ENCODE peak calls at places on chromosome X, in six cellular contexts. One of them, this sample, is unnamed.

GRCh38 chrX:95346854-95347253 is 1337.8 kb upstream of the DIAPH2 start:
- DNase-seq in right atrium auricular region: no peak
- DNase-seq in brain microvascular endothelial cell: no peak
- DNase-seq in left ventricle myocardium inferior: no peak
- DNase-seq in ovary: no peak
- DNase-seq in SK-N-SH: no peak
- DNase-seq in this sample: no peak

GRCh38 chrX:40086569-40087335 is 11.0 kb downstream of the BCOR start:
- DNase-seq in right atrium auricular region: no peak
- DNase-seq in brain microvascular endothelial cell: no peak
- DNase-seq in left ventricle myocardium inferior: no peak
- DNase-seq in ovary: no peak
- DNase-seq in SK-N-SH: no peak
- DNase-seq in this sample: peak

GRCh38 chrX:133723930-133724329 is 261.5 kb downstream of the GPC3 start:
- DNase-seq in right atrium auricular region: no peak
- DNase-seq in brain microvascular endothelial cell: no peak
- DNase-seq in left ventricle myocardium inferior: no peak
- DNase-seq in ovary: no peak
- DNase-seq in SK-N-SH: no peak
- DNase-seq in this sample: no peak

GRCh38 chrX:99901091-99901490 is 509.0 kb downstream of the PCDH19 start:
- DNase-seq in right atrium auricular region: no peak
- DNase-seq in brain microvascular endothelial cell: no peak
- DNase-seq in left ventricle myocardium inferior: no peak
- DNase-seq in ovary: no peak
- DNase-seq in SK-N-SH: no peak
- DNase-seq in this sample: no peak

GRCh38 chrX:153641575-153642312 is 5.3 kb upstream of the DUSP9 start:
- DNase-seq in right atrium auricular region: no peak
- DNase-seq in brain microvascular endothelial cell: no peak
- DNase-seq in left ventricle myocardium inferior: no peak
- DNase-seq in ovary: no peak
- DNase-seq in SK-N-SH: peak
- DNase-seq in this sample: no peak

GRCh38 chrX:144801786-144802185 is 445.5 kb upstream of the SPANXN1 start:
- DNase-seq in right atrium auricular region: no peak
- DNase-seq in brain microvascular endothelial cell: peak
- DNase-seq in left ventricle myocardium inferior: no peak
- DNase-seq in ovary: no peak
- DNase-seq in SK-N-SH: no peak
- DNase-seq in this sample: no peak

GRCh38 chrX:72107320-72107719 is 24.4 kb downstream of the RTL5 start:
- DNase-seq in right atrium auricular region: no peak
- DNase-seq in brain microvascular endothelial cell: no peak
- DNase-seq in left ventricle myocardium inferior: no peak
- DNase-seq in ovary: no peak
- DNase-seq in SK-N-SH: peak
- DNase-seq in this sample: no peak

GRCh38 chrX:23785564-23785963 is 2.6 kb downstream of the SAT1 start:
- DNase-seq in right atrium auricular region: no peak
- DNase-seq in brain microvascular endothelial cell: no peak
- DNase-seq in left ventricle myocardium inferior: no peak
- DNase-seq in ovary: no peak
- DNase-seq in SK-N-SH: no peak
- DNase-seq in this sample: no peak

GRCh38 chrX:70196961-70197805 is 19.9 kb downstream of the DGAT2L6 start:
- DNase-seq in right atrium auricular region: no peak
- DNase-seq in brain microvascular endothelial cell: peak
- DNase-seq in left ventricle myocardium inferior: peak
- DNase-seq in ovary: no peak
- DNase-seq in SK-N-SH: peak
- DNase-seq in this sample: peak

DNA sequence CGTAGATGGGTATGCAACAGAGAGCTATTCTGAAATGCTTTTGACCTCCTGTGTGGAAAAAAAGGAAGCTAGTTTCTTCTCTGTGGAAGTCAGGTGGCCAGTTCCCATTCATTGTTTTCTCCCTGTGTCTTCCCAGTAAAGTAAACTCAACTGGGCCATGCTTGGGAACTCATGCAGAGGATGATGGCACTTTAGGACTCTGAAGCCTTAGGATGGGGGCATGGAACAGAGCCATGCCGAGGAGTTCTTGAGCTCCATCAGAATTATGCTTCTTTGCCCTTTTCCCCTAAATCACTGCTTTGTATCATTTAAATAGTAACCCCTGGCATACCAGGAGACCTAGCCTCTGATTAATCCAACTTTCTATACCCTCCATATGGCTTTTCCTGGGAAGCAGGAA is 3.2 kb downstream of the TMEM164 start:
- DNase-seq in right atrium auricular region: no peak
- DNase-seq in brain microvascular endothelial cell: no peak
- DNase-seq in left ventricle myocardium inferior: no peak
- DNase-seq in ovary: no peak
- DNase-seq in SK-N-SH: no peak
- DNase-seq in this sample: no peak
- TF ChIP-seq CTCF in right atrium auricular region: no peak
- TF ChIP-seq CTCF in brain microvascular endothelial cell: no peak
- TF ChIP-seq CTCF in left ventricle myocardium inferior: no peak
- TF ChIP-seq CTCF in ovary: no peak
- TF ChIP-seq CTCF in SK-N-SH: no peak
- TF ChIP-seq CTCF in this sample: no peak

DNA sequence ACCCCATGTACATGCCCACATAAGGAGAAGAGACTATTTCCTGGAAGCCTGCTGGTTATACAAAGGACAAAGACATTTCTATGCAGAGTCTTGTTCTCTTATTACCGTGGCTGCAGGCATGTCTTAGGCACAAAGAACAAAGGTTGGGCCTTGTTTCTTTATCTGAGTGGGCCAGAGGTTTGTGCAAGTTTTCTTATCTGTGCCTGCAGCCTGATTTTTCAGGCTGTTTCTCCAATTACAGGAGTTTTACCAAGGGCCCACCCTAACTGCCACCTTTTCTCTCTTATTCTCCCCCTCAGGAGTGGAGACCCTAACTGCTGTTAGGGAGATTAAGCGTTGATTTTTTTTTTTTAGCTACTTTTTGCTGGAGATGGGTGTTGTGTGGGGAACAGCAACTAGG is 3.5 kb downstream of the TENT5D start:
- DNase-seq in right atrium auricular region: no peak
- DNase-seq in brain microvascular endothelial cell: no peak
- DNase-seq in left ventricle myocardium inferior: no peak
- DNase-seq in ovary: no peak
- DNase-seq in SK-N-SH: no peak
- DNase-seq in this sample: no peak
- TF ChIP-seq CTCF in right atrium auricular region: no peak
- TF ChIP-seq CTCF in brain microvascular endothelial cell: no peak
- TF ChIP-seq CTCF in left ventricle myocardium inferior: no peak
- TF ChIP-seq CTCF in ovary: no peak
- TF ChIP-seq CTCF in SK-N-SH: no peak
- TF ChIP-seq CTCF in this sample: no peak

GRCh38 chrX:147803948-147804347 is 107.8 kb upstream of the FMR1 start:
- DNase-seq in right atrium auricular region: no peak
- DNase-seq in brain microvascular endothelial cell: no peak
- DNase-seq in left ventricle myocardium inferior: no peak
- DNase-seq in ovary: no peak
- DNase-seq in SK-N-SH: peak
- DNase-seq in this sample: no peak
- TF ChIP-seq CTCF in right atrium auricular region: no peak
- TF ChIP-seq CTCF in brain microvascular endothelial cell: no peak
- TF ChIP-seq CTCF in left ventricle myocardium inferior: peak
- TF ChIP-seq CTCF in ovary: no peak
- TF ChIP-seq CTCF in SK-N-SH: peak
- TF ChIP-seq CTCF in this sample: no peak

DNA sequence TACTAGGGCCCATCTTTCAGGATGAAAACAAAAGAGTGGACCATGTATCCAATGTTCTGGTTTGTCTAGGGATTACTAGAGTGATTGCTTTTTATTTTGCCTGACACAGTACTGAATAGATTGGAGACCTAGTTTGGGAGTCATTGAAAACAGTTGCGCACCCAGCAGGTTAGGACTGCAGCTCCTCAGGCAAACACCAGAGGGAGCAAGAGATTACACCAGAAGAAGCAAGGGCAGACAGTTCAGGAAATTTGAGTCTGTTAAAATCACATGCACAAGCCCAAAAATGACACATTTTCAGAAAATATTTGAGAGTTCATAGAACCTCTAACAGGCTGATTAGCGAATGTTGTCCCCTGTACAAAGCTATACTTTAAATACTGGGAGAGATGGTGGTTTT is 55.6 kb downstream of the CYLC1 start:
- DNase-seq in right atrium auricular region: no peak
- DNase-seq in brain microvascular endothelial cell: no peak
- DNase-seq in left ventricle myocardium inferior: no peak
- DNase-seq in ovary: no peak
- DNase-seq in SK-N-SH: peak
- DNase-seq in this sample: no peak
- TF ChIP-seq CTCF in right atrium auricular region: no peak
- TF ChIP-seq CTCF in brain microvascular endothelial cell: peak
- TF ChIP-seq CTCF in left ventricle myocardium inferior: no peak
- TF ChIP-seq CTCF in ovary: no peak
- TF ChIP-seq CTCF in SK-N-SH: peak
- TF ChIP-seq CTCF in this sample: peak

GRCh38 chrX:53074987-53075386 is 7.2 kb upstream of the TSPYL2 start:
- DNase-seq in right atrium auricular region: no peak
- DNase-seq in brain microvascular endothelial cell: no peak
- DNase-seq in left ventricle myocardium inferior: no peak
- DNase-seq in ovary: no peak
- DNase-seq in SK-N-SH: no peak
- DNase-seq in this sample: no peak

GRCh38 chrX:53080628-53081580 is 1.3 kb upstream of the TSPYL2 start:
- DNase-seq in right atrium auricular region: no peak
- DNase-seq in brain microvascular endothelial cell: no peak
- DNase-seq in left ventricle myocardium inferior: no peak
- DNase-seq in ovary: no peak
- DNase-seq in SK-N-SH: no peak
- DNase-seq in this sample: no peak

GRCh38 chrX:53078943-53079342 is 3.2 kb upstream of the TSPYL2 start:
- DNase-seq in right atrium auricular region: no peak
- DNase-seq in brain microvascular endothelial cell: no peak
- DNase-seq in left ventricle myocardium inferior: no peak
- DNase-seq in ovary: no peak
- DNase-seq in SK-N-SH: no peak
- DNase-seq in this sample: no peak

GRCh38 chrX:53076671-53077070 is 5.5 kb upstream of the TSPYL2 start:
- DNase-seq in right atrium auricular region: no peak
- DNase-seq in brain microvascular endothelial cell: no peak
- DNase-seq in left ventricle myocardium inferior: no peak
- DNase-seq in ovary: no peak
- DNase-seq in SK-N-SH: no peak
- DNase-seq in this sample: no peak

DNA sequence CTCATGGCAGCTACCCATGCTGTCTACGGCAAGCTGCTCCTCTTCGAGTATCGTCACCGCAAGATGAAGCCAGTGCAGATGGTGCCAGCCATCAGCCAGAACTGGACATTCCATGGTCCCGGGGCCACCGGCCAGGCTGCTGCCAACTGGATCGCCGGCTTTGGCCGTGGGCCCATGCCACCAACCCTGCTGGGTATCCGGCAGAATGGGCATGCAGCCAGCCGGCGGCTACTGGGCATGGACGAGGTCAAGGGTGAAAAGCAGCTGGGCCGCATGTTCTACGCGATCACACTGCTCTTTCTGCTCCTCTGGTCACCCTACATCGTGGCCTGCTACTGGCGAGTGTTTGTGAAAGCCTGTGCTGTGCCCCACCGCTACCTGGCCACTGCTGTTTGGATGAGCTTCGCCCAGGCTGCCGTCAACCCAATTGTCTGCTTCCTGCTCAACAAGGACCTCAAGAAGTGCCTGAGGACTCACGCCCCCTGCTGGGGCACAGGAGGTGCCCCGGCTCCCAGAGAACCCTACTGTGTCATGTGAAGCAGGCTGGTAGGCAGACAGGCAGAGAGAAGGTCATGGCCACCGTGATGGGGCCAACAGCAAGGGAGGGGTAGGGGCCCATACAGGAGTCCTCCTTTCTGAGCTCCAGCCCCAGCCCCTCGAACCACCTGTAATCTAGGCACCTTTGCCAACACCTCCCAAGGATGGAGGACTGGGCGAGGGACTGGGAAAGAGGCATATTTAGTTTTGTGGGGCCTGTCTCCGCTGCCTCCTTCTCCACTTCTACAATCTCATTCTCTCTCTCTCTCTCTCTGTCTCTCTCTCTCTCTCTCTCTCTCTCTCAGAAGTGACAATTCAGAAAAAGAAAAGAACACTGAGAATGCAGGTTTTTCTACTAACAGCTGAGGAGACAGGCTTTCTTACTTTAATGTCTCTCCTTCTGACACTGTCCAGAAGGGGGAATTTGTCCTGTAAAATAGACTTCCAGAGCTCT is 4.7 kb upstream of the TSPYL2 start:
- DNase-seq in right atrium auricular region: no peak
- DNase-seq in brain microvascular endothelial cell: no peak
- DNase-seq in left ventricle myocardium inferior: no peak
- DNase-seq in ovary: no peak
- DNase-seq in SK-N-SH: no peak
- DNase-seq in this sample: no peak
- TF ChIP-seq CTCF in right atrium auricular region: no peak
- TF ChIP-seq CTCF in brain microvascular endothelial cell: no peak
- TF ChIP-seq CTCF in left ventricle myocardium inferior: no peak
- TF ChIP-seq CTCF in ovary: no peak
- TF ChIP-seq CTCF in SK-N-SH: peak
- TF ChIP-seq CTCF in this sample: no peak

GRCh38 chrX:83469551-83469950 is 38.5 kb upstream of the POU3F4 start:
- DNase-seq in right atrium auricular region: no peak
- DNase-seq in brain microvascular endothelial cell: no peak
- DNase-seq in left ventricle myocardium inferior: no peak
- DNase-seq in ovary: no peak
- DNase-seq in SK-N-SH: peak
- DNase-seq in this sample: no peak
- TF ChIP-seq CTCF in right atrium auricular region: no peak
- TF ChIP-seq CTCF in brain microvascular endothelial cell: peak
- TF ChIP-seq CTCF in left ventricle myocardium inferior: peak
- TF ChIP-seq CTCF in ovary: no peak
- TF ChIP-seq CTCF in SK-N-SH: peak
- TF ChIP-seq CTCF in this sample: peak

DNA sequence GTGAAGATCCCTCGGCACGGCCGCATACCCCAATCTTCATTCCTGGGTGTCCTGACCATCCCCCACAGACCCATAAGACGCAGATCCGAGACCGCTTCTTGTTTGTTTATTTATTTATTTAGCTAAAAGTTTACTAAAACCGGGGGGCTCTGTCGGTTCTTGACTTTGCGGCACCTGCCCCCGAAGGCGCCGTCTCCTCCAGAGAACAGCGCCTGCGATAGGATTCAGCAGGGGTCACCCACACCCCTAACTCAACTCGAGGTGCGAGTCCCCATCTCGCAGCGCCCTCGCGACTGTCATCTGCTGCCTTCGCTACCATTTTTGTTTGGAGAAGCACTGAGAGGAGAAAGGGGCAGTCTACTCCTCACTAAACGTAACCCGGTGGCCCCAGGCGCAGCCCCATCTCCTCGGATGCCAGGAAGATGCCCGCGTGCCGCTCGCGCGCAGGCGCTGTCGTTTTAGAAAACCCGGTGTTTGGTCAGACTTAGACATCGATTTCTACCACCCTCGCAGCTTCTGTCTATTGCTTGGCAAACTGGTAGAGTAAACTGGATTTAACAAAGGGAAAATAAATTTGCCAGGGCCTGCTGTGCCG is 18.9 kb upstream of the GPR101 start:
- DNase-seq in right atrium auricular region: no peak
- DNase-seq in brain microvascular endothelial cell: no peak
- DNase-seq in left ventricle myocardium inferior: no peak
- DNase-seq in ovary: no peak
- DNase-seq in SK-N-SH: peak
- DNase-seq in this sample: no peak
- TF ChIP-seq CTCF in right atrium auricular region: no peak
- TF ChIP-seq CTCF in brain microvascular endothelial cell: no peak
- TF ChIP-seq CTCF in left ventricle myocardium inferior: peak
- TF ChIP-seq CTCF in ovary: no peak
- TF ChIP-seq CTCF in SK-N-SH: no peak
- TF ChIP-seq CTCF in this sample: no peak

This sample was measured in AG09319.